ENCODE peak calls at places on chromosomes 13 and 19, in nine cellular contexts. J, A, O, S, B, W, X, V and P are unnamed samples.

GRCh38 chr13:96958286-96958891 is 35.9 kb downstream of the OXGR1 start:
- DNase-seq in J (peak; percentile 40), A (no peak), O (peak; percentile 80), S (peak; percentile 46), B (peak; percentile 11), W (no peak), X (peak; percentile 69), V (peak; percentile 40), P (no peak)

GRCh38 chr19:47518139-47518538 is 3.3 kb upstream of the NAPA start:
- DNase-seq in J (no peak), A (peak; percentile 63), O (no peak), S (no peak), B (no peak), W (no peak), X (no peak), V (no peak), P (no peak)

GRCh38 chr19:496333-496634 is at the start of gene MADCAM1:
- DNase-seq in J (no peak), A (no peak), O (no peak), S (no peak), B (no peak), W (no peak), X (no peak), V (no peak), P (no peak)

GRCh38 chr19:44111910-44112463 is 1.2 kb upstream of the ZNF225 start:
- DNase-seq in J (peak; percentile 94), A (no peak), O (peak; percentile 24), S (peak; percentile 93), B (peak; percentile 4), W (no peak), X (peak; percentile 88), V (peak; percentile 60), P (peak; percentile 9)

GRCh38 chr19:40774916-40775631 is at the start of gene MIA:
- DNase-seq in J (no peak), A (no peak), O (no peak), S (peak; percentile 38), B (no peak), W (no peak), X (no peak), V (no peak), P (no peak)

GRCh38 chr13:36154567-36155231 is 23.5 kb upstream of the DCLK1 start:
- DNase-seq in J (peak; percentile 77), A (no peak), O (no peak), S (no peak), B (no peak), W (no peak), X (peak; percentile 66), V (peak; percentile 86), P (no peak)

GRCh38 chr13:75800545-75800944 is 164.4 kb downstream of the LMO7 start:
- DNase-seq in J (no peak), A (no peak), O (no peak), S (no peak), B (no peak), W (no peak), X (no peak), V (no peak), P (no peak)

GRCh38 chr13:24360106-24360505 is 50.7 kb downstream of the C1QTNF9 start:
- DNase-seq in J (no peak), A (no peak), O (no peak), S (no peak), B (no peak), W (no peak), X (peak; percentile 64), V (no peak), P (no peak)

GRCh38 chr13:51844862-51845573 is at the start of gene TMEM272:
- DNase-seq in J (peak; percentile 27), A (no peak), O (peak; percentile 30), S (peak; percentile 60), B (peak; percentile 62), W (peak; percentile 60), X (peak; percentile 87), V (peak; percentile 83), P (peak; percentile 58)

GRCh38 chr13:31035162-31035951 is 102.9 kb downstream of the TEX26 start:
- DNase-seq in J (no peak), A (no peak), O (no peak), S (peak; percentile 71), B (no peak), W (no peak), X (no peak), V (no peak), P (no peak)

GRCh38 chr13:61144834-61145593 is 270.6 kb downstream of the PCDH20 start:
- DNase-seq in J (no peak), A (no peak), O (no peak), S (no peak), B (no peak), W (no peak), X (no peak), V (no peak), P (no peak)

GRCh38 chr13:36438594-36439483 is 6.5 kb downstream of the CCNA1 start:
- DNase-seq in J (no peak), A (no peak), O (no peak), S (no peak), B (no peak), W (no peak), X (no peak), V (no peak), P (no peak)

GRCh38 chr13:21018220-21018619 is 43.2 kb downstream of the LATS2 start:
- DNase-seq in J (no peak), A (no peak), O (no peak), S (no peak), B (no peak), W (no peak), X (no peak), V (no peak), P (no peak)

GRCh38 chr19:35935911-35936737 is at the start of gene LRFN3:
- DNase-seq in J (peak; percentile 46), A (no peak), O (peak; percentile 67), S (peak; percentile 81), B (peak; percentile 55), W (peak; percentile 48), X (peak; percentile 91), V (peak; percentile 83), P (peak; percentile 91)

GRCh38 chr13:21745307-21745706 is 74.4 kb downstream of the FGF9 start:
- DNase-seq in J (no peak), A (no peak), O (no peak), S (no peak), B (no peak), W (no peak), X (no peak), V (no peak), P (no peak)

GRCh38 chr13:21625366-21625765 is 21.4 kb upstream of the MICU2 start:
- DNase-seq in J (peak; percentile 18), A (no peak), O (peak; percentile 28), S (peak; percentile 35), B (peak; percentile 55), W (no peak), X (peak; percentile 53), V (no peak), P (no peak)

GRCh38 chr13:79241697-79242096 is 164.4 kb downstream of the RBM26 start:
- DNase-seq in J (no peak), A (no peak), O (no peak), S (no peak), B (no peak), W (no peak), X (peak; percentile 45), V (no peak), P (no peak)

GRCh38 chr19:964761-965694 is 19.1 kb upstream of the WDR18 start:
- DNase-seq in J (no peak), A (no peak), O (no peak), S (no peak), B (no peak), W (no peak), X (no peak), V (no peak), P (no peak)

GRCh38 chr19:53868091-53868891 is 608 bp downstream of the MYADM start:
- DNase-seq in J (peak; percentile 56), A (no peak), O (peak; percentile 30), S (peak; percentile 81), B (peak; percentile 80), W (peak; percentile 31), X (peak; percentile 82), V (peak; percentile 62), P (peak; percentile 94)